ENCODE peak calls at places on chromosomes 4 and X, in four cellular contexts. One of them, this sample, is unnamed.

GRCh38 chr4:82139287-82139686 is 234.5 kb downstream of the HNRNPD start:
- DNase-seq in mesendoderm: no peak
- DNase-seq in foreskin fibroblast: no peak
- DNase-seq in cardiac muscle cell: no peak
- DNase-seq in this sample: no peak

GRCh38 chr4:28269426-28269825 is 1408.8 kb downstream of the STIM2 start:
- DNase-seq in mesendoderm: no peak
- DNase-seq in foreskin fibroblast: no peak
- DNase-seq in cardiac muscle cell: no peak
- DNase-seq in this sample: no peak

GRCh38 chrX:69128573-69128972 is 36.7 kb downstream of the PJA1 start:
- DNase-seq in mesendoderm: peak; percentile 38
- DNase-seq in foreskin fibroblast: no peak
- DNase-seq in cardiac muscle cell: peak; percentile 52
- DNase-seq in this sample: no peak

GRCh38 chr4:99816611-99817309 is at the start of gene DAPP1:
- DNase-seq in mesendoderm: peak; percentile 53
- DNase-seq in foreskin fibroblast: no peak
- DNase-seq in cardiac muscle cell: no peak
- DNase-seq in this sample: no peak

GRCh38 chrX:6363193-6363592 is 134.5 kb upstream of the NLGN4X start:
- DNase-seq in mesendoderm: peak; percentile 45
- DNase-seq in foreskin fibroblast: no peak
- DNase-seq in cardiac muscle cell: no peak
- DNase-seq in this sample: no peak

GRCh38 chr4:15234585-15235126 is 193.2 kb upstream of the C1QTNF7 start:
- DNase-seq in mesendoderm: no peak
- DNase-seq in foreskin fibroblast: peak; percentile 96
- DNase-seq in cardiac muscle cell: peak; percentile 90
- DNase-seq in this sample: peak; percentile 89

GRCh38 chrX:131041652-131042051 is 16.5 kb upstream of the ARHGAP36 start:
- DNase-seq in mesendoderm: no peak
- DNase-seq in foreskin fibroblast: no peak
- DNase-seq in cardiac muscle cell: no peak
- DNase-seq in this sample: no peak

GRCh38 chr4:55158957-55159356 is 33.6 kb upstream of the KDR start:
- DNase-seq in mesendoderm: no peak
- DNase-seq in foreskin fibroblast: no peak
- DNase-seq in cardiac muscle cell: no peak
- DNase-seq in this sample: no peak

DNA sequence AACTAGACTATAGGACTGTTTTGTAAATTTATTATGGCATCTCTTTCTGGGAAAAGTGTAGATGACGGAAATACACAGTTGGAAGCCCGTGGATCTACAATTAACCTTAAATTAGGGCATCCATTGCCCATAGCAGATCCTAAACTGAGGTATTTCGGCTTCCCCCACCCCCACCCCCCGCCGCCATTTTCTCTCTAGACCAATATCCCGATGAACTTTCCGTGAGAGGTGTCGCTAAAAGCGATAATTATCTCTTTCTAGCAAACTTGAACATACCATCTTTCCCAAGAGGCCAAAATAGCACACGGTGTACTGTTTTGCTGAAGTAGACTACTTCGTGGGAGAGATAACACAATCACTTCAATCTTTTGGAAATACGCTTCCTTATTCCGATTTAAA is 584 bp downstream of the KLHL15 start:
- DNase-seq in mesendoderm: peak; percentile 22
- DNase-seq in foreskin fibroblast: no peak
- DNase-seq in cardiac muscle cell: peak; percentile 40
- DNase-seq in this sample: no peak
- H3K4me3 ChIP-seq in mesendoderm: no peak overlapping the region
- H3K4me3 ChIP-seq in foreskin fibroblast: peak overlapping the region; percentile 82
- H3K4me3 ChIP-seq in cardiac muscle cell: peak overlapping the region; percentile 73
- H3K4me3 ChIP-seq in this sample: peak overlapping the region; percentile 68

GRCh38 chr4:138659640-138660325 is 355.8 kb upstream of the NOCT start:
- DNase-seq in mesendoderm: peak; percentile 69
- DNase-seq in foreskin fibroblast: no peak
- DNase-seq in cardiac muscle cell: no peak
- DNase-seq in this sample: no peak
- H3K4me3 ChIP-seq in mesendoderm: no peak overlapping the region
- H3K4me3 ChIP-seq in foreskin fibroblast: no peak overlapping the region
- H3K4me3 ChIP-seq in cardiac muscle cell: no peak overlapping the region
- H3K4me3 ChIP-seq in this sample: no peak overlapping the region

GRCh38 chr4:146302833-146303232 is 88.5 kb downstream of the REELD1 start:
- DNase-seq in mesendoderm: no peak
- DNase-seq in foreskin fibroblast: no peak
- DNase-seq in cardiac muscle cell: no peak
- DNase-seq in this sample: no peak
- H3K4me3 ChIP-seq in mesendoderm: no peak overlapping the region
- H3K4me3 ChIP-seq in foreskin fibroblast: no peak overlapping the region
- H3K4me3 ChIP-seq in cardiac muscle cell: no peak overlapping the region
- H3K4me3 ChIP-seq in this sample: no peak overlapping the region

GRCh38 chr4:102139132-102139573 is 206.1 kb downstream of the SLC39A8 start:
- DNase-seq in mesendoderm: no peak
- DNase-seq in foreskin fibroblast: no peak
- DNase-seq in cardiac muscle cell: peak; percentile 69
- DNase-seq in this sample: peak; percentile 4
- H3K4me3 ChIP-seq in mesendoderm: no peak overlapping the region
- H3K4me3 ChIP-seq in foreskin fibroblast: no peak overlapping the region
- H3K4me3 ChIP-seq in cardiac muscle cell: no peak overlapping the region
- H3K4me3 ChIP-seq in this sample: no peak overlapping the region

GRCh38 chr4:108466936-108467902 is 153.2 kb upstream of the RPL34 start:
- DNase-seq in mesendoderm: peak; percentile 13
- DNase-seq in foreskin fibroblast: peak; percentile 78
- DNase-seq in cardiac muscle cell: peak; percentile 52
- DNase-seq in this sample: peak; percentile 65

DNA sequence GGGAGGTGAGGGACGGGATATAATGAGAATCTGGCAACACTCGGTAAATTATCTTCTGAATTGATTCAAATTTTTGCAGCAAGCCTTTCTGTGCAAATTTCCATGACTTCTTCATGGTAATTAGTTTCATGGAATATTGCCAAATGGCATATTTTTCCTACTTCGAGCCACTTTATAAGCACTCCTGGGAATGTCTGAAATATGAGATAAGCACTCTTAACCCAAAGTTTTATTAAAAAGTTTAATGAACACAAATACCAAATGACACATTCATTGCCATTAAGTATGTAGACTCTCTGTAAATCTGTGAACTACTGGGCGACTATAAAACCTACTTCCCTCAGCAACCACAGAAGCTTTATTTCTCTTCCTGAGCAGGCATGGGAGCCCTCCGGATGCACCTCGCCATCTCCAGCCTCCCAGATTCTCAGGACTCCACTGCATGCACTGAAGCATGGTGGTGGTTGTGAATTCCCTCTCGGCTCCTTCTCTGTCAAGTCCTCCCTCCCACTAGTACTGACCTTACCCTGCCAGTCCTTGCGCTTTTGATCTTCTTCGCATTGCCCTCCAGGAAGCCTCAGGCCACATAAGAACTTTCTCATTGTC is 154.4 kb upstream of the RPL34 start:
- DNase-seq in mesendoderm: no peak
- DNase-seq in foreskin fibroblast: no peak
- DNase-seq in cardiac muscle cell: no peak
- DNase-seq in this sample: no peak
- H3K4me3 ChIP-seq in mesendoderm: no peak overlapping the region
- H3K4me3 ChIP-seq in foreskin fibroblast: no peak overlapping the region
- H3K4me3 ChIP-seq in cardiac muscle cell: no peak overlapping the region
- H3K4me3 ChIP-seq in this sample: no peak overlapping the region

DNA sequence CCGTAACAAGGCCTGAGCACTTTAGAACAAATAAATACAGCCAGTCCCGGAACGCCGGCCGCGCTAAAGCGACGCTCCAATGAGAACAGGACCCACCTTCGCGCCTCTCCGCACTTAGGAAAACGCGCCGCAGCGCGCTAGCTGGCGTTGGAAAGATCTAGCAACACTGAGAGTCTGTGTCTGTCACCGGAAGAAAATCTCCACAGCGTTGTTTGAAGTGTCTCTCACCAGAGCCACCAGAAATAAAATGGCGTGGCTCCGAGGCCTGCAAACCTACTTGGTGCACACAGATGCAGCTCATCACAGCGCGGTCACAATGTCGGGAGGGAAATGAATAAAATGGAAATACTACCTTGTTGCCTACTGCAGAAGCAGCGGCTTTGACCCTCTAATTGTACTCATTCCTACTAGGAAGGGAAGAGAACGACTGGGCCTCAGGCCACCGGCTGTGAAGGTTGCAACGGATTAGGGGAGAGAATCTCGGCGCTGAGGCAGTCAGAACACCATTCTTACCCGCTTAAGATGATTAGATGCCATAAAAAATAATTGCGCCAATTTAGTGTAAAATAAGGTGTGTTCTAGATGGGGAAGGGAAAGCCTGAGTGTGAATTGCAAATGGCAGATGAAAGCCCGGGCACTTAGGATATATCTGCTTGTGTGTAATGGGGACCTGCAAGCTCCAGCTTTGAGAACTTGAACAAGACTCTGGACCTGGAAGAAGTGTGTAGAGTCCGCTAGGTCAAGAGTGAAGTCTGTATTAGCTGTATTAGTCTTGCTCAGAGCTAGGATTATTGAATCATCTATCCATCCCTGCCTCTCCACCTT is 4.5 kb downstream of the NEUROG2 start:
- DNase-seq in mesendoderm: peak; percentile 57
- DNase-seq in foreskin fibroblast: no peak
- DNase-seq in cardiac muscle cell: no peak
- DNase-seq in this sample: no peak
- H3K4me3 ChIP-seq in mesendoderm: no peak overlapping the region
- H3K4me3 ChIP-seq in foreskin fibroblast: no peak overlapping the region
- H3K4me3 ChIP-seq in cardiac muscle cell: peak overlapping the region; percentile 5
- H3K4me3 ChIP-seq in this sample: no peak overlapping the region

GRCh38 chr4:168880087-168880675 is 129.9 kb downstream of the CBR4 start:
- DNase-seq in mesendoderm: no peak
- DNase-seq in foreskin fibroblast: no peak
- DNase-seq in cardiac muscle cell: peak; percentile 40
- DNase-seq in this sample: no peak

GRCh38 chr4:168879178-168879577 is 130.9 kb downstream of the CBR4 start:
- DNase-seq in mesendoderm: no peak
- DNase-seq in foreskin fibroblast: no peak
- DNase-seq in cardiac muscle cell: no peak
- DNase-seq in this sample: no peak

GRCh38 chr4:168877407-168877778 is 132.7 kb downstream of the CBR4 start:
- DNase-seq in mesendoderm: no peak
- DNase-seq in foreskin fibroblast: no peak
- DNase-seq in cardiac muscle cell: no peak
- DNase-seq in this sample: no peak

GRCh38 chr4:168876106-168876505 is 133.9 kb downstream of the CBR4 start:
- DNase-seq in mesendoderm: no peak
- DNase-seq in foreskin fibroblast: no peak
- DNase-seq in cardiac muscle cell: no peak
- DNase-seq in this sample: no peak

GRCh38 chr4:168877779-168878491 is 132.1 kb downstream of the CBR4 start:
- DNase-seq in mesendoderm: peak; percentile 60
- DNase-seq in foreskin fibroblast: no peak
- DNase-seq in cardiac muscle cell: peak; percentile 63
- DNase-seq in this sample: no peak
- H3K4me3 ChIP-seq in mesendoderm: peak overlapping the region; percentile 21
- H3K4me3 ChIP-seq in foreskin fibroblast: no peak overlapping the region
- H3K4me3 ChIP-seq in cardiac muscle cell: no peak overlapping the region
- H3K4me3 ChIP-seq in this sample: peak overlapping the region; percentile 14

This sample was measured in skeletal muscle cell.